ENCODE peak calls at places on chromosome 21, in four cellular contexts. One of them, this sample, is unnamed.

GRCh38 chr21:14306143-14306907 is 76.6 kb downstream of the HSPA13 start:
- DNase-seq in HL-60: no peak
- DNase-seq in GM12891: no peak
- DNase-seq in GM12878: no peak
- DNase-seq in this sample: no peak

GRCh38 chr21:36097427-36098230 is 27.8 kb downstream of the CBR1 start:
- DNase-seq in HL-60: no peak
- DNase-seq in GM12891: no peak
- DNase-seq in GM12878: peak
- DNase-seq in this sample: peak

GRCh38 chr21:17745086-17745485 is 74.1 kb downstream of the C21orf91 start:
- DNase-seq in HL-60: no peak
- DNase-seq in GM12891: no peak
- DNase-seq in GM12878: no peak
- DNase-seq in this sample: no peak

GRCh38 chr21:23613014-23613413 is 1994.3 kb downstream of the MRPL39 start:
- DNase-seq in HL-60: no peak
- DNase-seq in GM12891: no peak
- DNase-seq in GM12878: no peak
- DNase-seq in this sample: no peak

GRCh38 chr21:41316641-41317392 is at the start of gene FAM3B:
- DNase-seq in HL-60: no peak
- DNase-seq in GM12891: no peak
- DNase-seq in GM12878: no peak
- DNase-seq in this sample: no peak

GRCh38 chr21:34797926-34798595 is 129.3 kb downstream of the CLIC6 start:
- DNase-seq in HL-60: no peak
- DNase-seq in GM12891: no peak
- DNase-seq in GM12878: no peak
- DNase-seq in this sample: no peak

GRCh38 chr21:35503646-35504045 is 454.5 kb upstream of the RUNX1 start:
- DNase-seq in HL-60: no peak
- DNase-seq in GM12891: no peak
- DNase-seq in GM12878: no peak
- DNase-seq in this sample: no peak

GRCh38 chr21:39954570-39954969 is 87.3 kb downstream of the PCP4 start:
- DNase-seq in HL-60: no peak
- DNase-seq in GM12891: no peak
- DNase-seq in GM12878: no peak
- DNase-seq in this sample: no peak

GRCh38 chr21:40832316-40832715 is 14.6 kb downstream of the DSCAM start:
- DNase-seq in HL-60: no peak
- DNase-seq in GM12891: no peak
- DNase-seq in GM12878: no peak
- DNase-seq in this sample: no peak

GRCh38 chr21:14474995-14475394 is 71.1 kb downstream of the SAMSN1 start:
- DNase-seq in HL-60: no peak
- DNase-seq in GM12891: no peak
- DNase-seq in GM12878: no peak
- DNase-seq in this sample: no peak

GRCh38 chr21:16186742-16187141 is 457.0 kb downstream of the USP25 start:
- DNase-seq in HL-60: no peak
- DNase-seq in GM12891: no peak
- DNase-seq in GM12878: no peak
- DNase-seq in this sample: no peak

GRCh38 chr21:26834181-26834945 is 10.8 kb downstream of the ADAMTS1 start:
- DNase-seq in HL-60: no peak
- DNase-seq in GM12891: no peak
- DNase-seq in GM12878: no peak
- DNase-seq in this sample: no peak

GRCh38 chr21:31370893-31371652 is 27.0 kb upstream of the TIAM1 start:
- DNase-seq in HL-60: no peak
- DNase-seq in GM12891: no peak
- DNase-seq in GM12878: no peak
- DNase-seq in this sample: no peak

GRCh38 chr21:26844258-26845065 is 747 bp downstream of the ADAMTS1 start:
- DNase-seq in HL-60: no peak
- DNase-seq in GM12891: no peak
- DNase-seq in GM12878: no peak
- DNase-seq in this sample: no peak

GRCh38 chr21:23986987-23987386 is 1620.3 kb downstream of the MRPL39 start:
- DNase-seq in HL-60: no peak
- DNase-seq in GM12891: no peak
- DNase-seq in GM12878: no peak
- DNase-seq in this sample: no peak

GRCh38 chr21:40165212-40165611 is 298.0 kb downstream of the PCP4 start:
- DNase-seq in HL-60: no peak
- DNase-seq in GM12891: no peak
- DNase-seq in GM12878: no peak
- DNase-seq in this sample: no peak

GRCh38 chr21:34693192-34693810 is 24.5 kb downstream of the CLIC6 start:
- DNase-seq in HL-60: no peak
- DNase-seq in GM12891: no peak
- DNase-seq in GM12878: no peak
- DNase-seq in this sample: peak

GRCh38 chr21:36989699-36990507 is 16.6 kb upstream of the RIPPLY3 start:
- DNase-seq in HL-60: peak
- DNase-seq in GM12891: peak
- DNase-seq in GM12878: peak
- DNase-seq in this sample: peak

GRCh38 chr21:16794944-16795343 is 717.9 kb upstream of the CXADR start:
- DNase-seq in HL-60: no peak
- DNase-seq in GM12891: no peak
- DNase-seq in GM12878: no peak
- DNase-seq in this sample: no peak

DNA sequence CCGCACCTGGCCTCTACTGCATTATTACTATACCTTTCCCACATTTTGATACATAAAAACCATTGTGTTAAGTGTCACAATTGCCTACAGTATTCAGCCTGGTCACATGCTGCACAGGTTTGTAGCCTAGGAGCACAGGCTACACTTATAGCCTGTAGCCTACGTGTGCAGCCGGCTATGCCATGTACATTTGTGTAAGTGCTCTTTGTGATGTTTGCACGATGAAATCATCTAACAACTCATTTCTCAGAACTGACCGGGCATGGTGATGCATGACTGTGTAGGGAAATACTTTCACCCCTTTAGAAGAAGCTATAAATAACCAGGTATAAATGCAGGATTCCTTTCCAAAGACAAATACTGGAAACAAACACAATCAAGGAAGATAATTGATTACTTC is 12.1 kb downstream of the ERG start:
- DNase-seq in HL-60: no peak
- DNase-seq in GM12891: no peak
- DNase-seq in GM12878: no peak
- DNase-seq in this sample: no peak
- TF ChIP-seq SPI1 in HL-60: no peak
- TF ChIP-seq SPI1 in GM12891: no peak
- TF ChIP-seq SPI1 in GM12878: no peak
- TF ChIP-seq SPI1 in this sample: no peak

GRCh38 chr21:45284456-45284741 is 3.3 kb downstream of the POFUT2 start:
- DNase-seq in HL-60: no peak
- DNase-seq in GM12891: no peak
- DNase-seq in GM12878: no peak
- DNase-seq in this sample: no peak
- TF ChIP-seq SPI1 in HL-60: no peak
- TF ChIP-seq SPI1 in GM12891: no peak
- TF ChIP-seq SPI1 in GM12878: no peak
- TF ChIP-seq SPI1 in this sample: no peak

DNA sequence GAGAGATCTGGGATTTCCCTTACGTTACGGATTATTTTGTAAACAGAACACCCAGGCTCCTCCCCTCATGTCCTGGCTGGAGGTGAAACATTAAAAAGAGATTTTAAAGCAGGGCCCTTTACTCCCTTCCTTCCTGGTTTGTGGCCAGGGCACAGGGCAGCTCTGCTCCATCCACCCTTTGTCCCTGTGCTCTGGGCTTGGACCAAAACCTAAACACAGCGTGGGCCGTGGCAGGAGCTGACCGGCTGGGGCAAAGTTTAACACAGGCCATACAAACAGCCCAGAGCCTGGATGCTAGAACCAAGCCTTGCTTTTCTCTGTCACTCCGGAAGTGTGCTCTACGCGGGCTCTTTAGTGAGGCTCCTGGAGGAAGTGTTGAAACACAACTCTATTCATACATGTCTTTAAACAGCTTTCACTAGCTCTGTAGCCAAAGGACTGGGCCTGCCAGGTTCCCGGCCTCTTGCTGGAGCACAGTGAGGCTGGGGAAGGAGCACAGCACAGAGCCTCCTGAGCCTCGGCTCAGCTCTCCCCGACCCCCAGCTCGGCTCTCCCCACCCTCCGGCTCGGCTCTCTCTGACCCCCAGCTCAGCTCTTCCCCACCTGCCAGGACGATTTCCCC is 84.7 kb downstream of the PDE9A start:
- DNase-seq in HL-60: peak
- DNase-seq in GM12891: no peak
- DNase-seq in GM12878: no peak
- DNase-seq in this sample: no peak
- TF ChIP-seq SPI1 in HL-60: peak
- TF ChIP-seq SPI1 in GM12891: no peak
- TF ChIP-seq SPI1 in GM12878: no peak
- TF ChIP-seq SPI1 in this sample: no peak

DNA sequence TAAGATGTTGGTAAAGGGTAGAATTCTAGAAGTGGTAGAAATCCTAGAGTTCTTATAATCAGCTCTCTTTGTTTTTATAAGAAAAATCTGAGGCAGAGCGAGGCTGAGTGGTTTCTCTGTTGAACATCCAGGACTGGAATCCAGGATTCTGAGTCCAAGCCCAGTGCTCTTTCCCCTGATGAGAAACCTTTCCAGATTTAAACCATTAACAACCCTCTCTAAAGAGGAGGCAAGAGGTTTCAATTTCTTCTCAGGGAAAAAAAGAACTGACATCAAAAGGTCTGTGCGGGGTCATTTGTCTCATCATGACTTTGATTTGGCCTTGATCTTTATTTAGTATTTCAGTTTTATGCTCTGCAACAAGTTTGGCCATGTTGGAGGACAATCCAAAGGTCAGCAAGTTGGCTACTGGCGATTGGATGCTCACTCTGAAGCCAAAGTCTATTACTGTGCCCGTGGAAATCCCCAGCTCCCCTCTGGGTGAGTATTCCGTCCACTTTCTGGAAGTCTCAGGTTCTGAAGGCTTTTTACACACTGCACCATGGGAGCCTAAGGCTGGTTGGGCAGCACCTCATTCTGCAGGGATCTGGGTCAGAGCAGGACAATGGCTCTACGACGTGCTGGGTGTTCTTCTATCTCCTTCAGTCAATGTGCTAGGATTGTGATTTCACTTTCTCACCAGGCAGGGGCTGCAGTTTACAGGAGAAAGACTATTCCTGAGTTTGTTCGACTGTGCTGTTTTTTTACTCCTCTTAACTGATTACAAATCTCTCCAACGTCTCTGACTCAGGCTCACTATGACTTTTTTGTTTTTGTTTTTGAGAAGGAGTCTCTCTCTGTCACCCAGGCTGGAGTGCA is 18.9 kb upstream of the CCT8 start:
- DNase-seq in HL-60: no peak
- DNase-seq in GM12891: no peak
- DNase-seq in GM12878: no peak
- DNase-seq in this sample: no peak
- TF ChIP-seq SPI1 in HL-60: no peak
- TF ChIP-seq SPI1 in GM12891: no peak
- TF ChIP-seq SPI1 in GM12878: no peak
- TF ChIP-seq SPI1 in this sample: no peak

GRCh38 chr21:25638634-25639166 is 358 bp upstream of the JAM2 start:
- DNase-seq in HL-60: no peak
- DNase-seq in GM12891: no peak
- DNase-seq in GM12878: peak
- DNase-seq in this sample: no peak

GRCh38 chr21:25639167-25639921 is at the start of gene JAM2:
- DNase-seq in HL-60: no peak
- DNase-seq in GM12891: peak
- DNase-seq in GM12878: no peak
- DNase-seq in this sample: no peak

GRCh38 chr21:25640671-25641292 is 1.7 kb downstream of the JAM2 start:
- DNase-seq in HL-60: peak
- DNase-seq in GM12891: no peak
- DNase-seq in GM12878: no peak
- DNase-seq in this sample: no peak

GRCh38 chr21:25637846-25638245 is 1.2 kb upstream of the JAM2 start:
- DNase-seq in HL-60: no peak
- DNase-seq in GM12891: no peak
- DNase-seq in GM12878: no peak
- DNase-seq in this sample: no peak

DNA sequence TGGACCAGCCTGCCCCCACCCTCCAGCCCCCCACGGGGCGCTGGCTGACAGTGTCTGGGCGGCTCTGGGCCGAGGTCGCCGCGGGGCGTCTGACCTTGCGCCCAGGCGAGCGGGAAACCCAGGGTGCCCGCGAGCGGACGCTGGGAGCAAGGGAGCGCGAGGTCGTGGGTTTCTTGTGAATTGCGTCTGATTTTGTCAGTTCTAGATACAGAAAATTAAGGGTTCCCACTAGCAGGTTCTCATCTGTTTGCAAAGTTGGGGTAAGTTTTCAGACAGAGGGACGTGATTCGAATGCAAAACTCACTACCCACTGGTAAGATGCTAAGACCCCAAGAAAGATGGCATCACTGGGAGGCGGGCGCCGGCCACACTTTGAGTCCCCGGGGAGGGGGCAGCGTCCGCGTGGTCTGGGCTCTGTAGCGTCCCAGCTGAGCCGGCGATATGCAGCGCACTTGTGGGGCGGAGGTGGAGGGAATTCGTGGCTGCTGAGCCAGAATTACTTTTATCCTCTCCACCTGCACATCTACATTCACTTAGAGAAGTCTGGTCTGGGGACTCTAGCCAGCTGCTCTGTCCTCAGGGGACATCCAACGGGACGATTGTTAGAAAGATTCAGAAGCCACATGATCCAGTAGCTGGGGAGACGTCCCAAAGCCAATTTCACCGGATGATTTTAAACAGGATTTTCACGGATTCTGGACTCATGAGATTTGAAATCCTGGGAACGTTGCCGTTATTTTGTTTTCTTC is 1.0 kb downstream of the JAM2 start:
- DNase-seq in HL-60: no peak
- DNase-seq in GM12891: no peak
- DNase-seq in GM12878: no peak
- DNase-seq in this sample: no peak
- TF ChIP-seq SPI1 in HL-60: no peak
- TF ChIP-seq SPI1 in GM12891: no peak
- TF ChIP-seq SPI1 in GM12878: no peak
- TF ChIP-seq SPI1 in this sample: no peak

DNA sequence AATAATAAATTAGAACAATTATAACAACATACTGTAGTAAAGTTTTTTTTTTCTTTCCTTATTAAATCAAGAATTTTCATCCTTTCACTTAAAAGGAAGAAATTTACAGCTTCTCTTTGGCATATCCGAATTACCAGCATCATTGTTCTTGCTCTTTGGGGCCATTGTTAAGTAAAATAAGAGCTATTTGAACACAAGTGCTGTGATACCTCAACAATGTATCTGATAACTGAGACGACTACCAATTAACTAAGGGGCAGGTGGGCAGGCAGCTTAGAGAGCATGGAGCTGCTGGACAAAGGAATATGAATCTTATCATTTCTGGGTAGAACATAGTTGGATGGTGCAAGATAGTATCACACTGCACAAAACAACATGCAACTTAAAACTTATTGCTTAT is 719.9 kb upstream of the TMPRSS15 start:
- DNase-seq in HL-60: no peak
- DNase-seq in GM12891: no peak
- DNase-seq in GM12878: no peak
- DNase-seq in this sample: no peak
- TF ChIP-seq SPI1 in HL-60: no peak
- TF ChIP-seq SPI1 in GM12891: no peak
- TF ChIP-seq SPI1 in GM12878: no peak
- TF ChIP-seq SPI1 in this sample: no peak

This sample was measured in K562.